ENCODE peak calls at places on chromosomes 12 and 14, in six cellular contexts. U, V, M, H, S and W are unnamed samples.
A peak's percentile ranks its signal among the peaks of the same experiment; 100 is the strongest.

GRCh38 chr12:113698505-113698858 is 226.8 kb upstream of the LHX5 start:
- DNase-seq in U (no peak), V (no peak), M (no peak), H (no peak), S (no peak), W (no peak)

GRCh38 chr14:90344920-90345557 is 13.3 kb upstream of the NRDE2 start:
- DNase-seq in U (no peak), V (no peak), M (no peak), H (no peak), S (no peak), W (no peak)

GRCh38 chr12:132388379-132389015 is 59.1 kb upstream of the GALNT9 start:
- DNase-seq in U (no peak), V (no peak), M (no peak), H (no peak), S (no peak), W (no peak)

GRCh38 chr14:73167727-73168126 is 31.4 kb downstream of the PSEN1 start:
- DNase-seq in U (no peak), V (no peak), M (no peak), H (no peak), S (no peak), W (no peak)

GRCh38 chr14:24136684-24137528 is 912 bp downstream of the PSME1 start:
- DNase-seq in U (no peak), V (no peak), M (no peak), H (no peak), S (no peak), W (no peak)

GRCh38 chr14:64064447-64064846 is 211.6 kb downstream of the SYNE2 start:
- DNase-seq in U (no peak), V (no peak), M (no peak), H (no peak), S (no peak), W (no peak)

GRCh38 chr14:82501554-82501953 is 967.9 kb upstream of the SEL1L start:
- DNase-seq in U (no peak), V (no peak), M (no peak), H (no peak), S (no peak), W (no peak)

GRCh38 chr12:1373887-1374286 is 220.5 kb downstream of the FBXL14 start:
- DNase-seq in U (no peak), V (no peak), M (no peak), H (no peak), S (no peak), W (no peak)

GRCh38 chr12:93714382-93714781 is 37.2 kb downstream of the CRADD start:
- DNase-seq in U (no peak), V (no peak), M (no peak), H (peak; percentile 51), S (no peak), W (no peak)

GRCh38 chr12:69686731-69687130 is 12.4 kb downstream of the BEST3 start:
- DNase-seq in U (no peak), V (no peak), M (no peak), H (no peak), S (no peak), W (no peak)

GRCh38 chr12:132456186-132456943 is 33.6 kb upstream of the FBRSL1 start:
- DNase-seq in U (no peak), V (no peak), M (no peak), H (no peak), S (no peak), W (no peak)

GRCh38 chr12:119589087-119589486 is 4.5 kb upstream of the TMEM233 start:
- DNase-seq in U (no peak), V (no peak), M (no peak), H (no peak), S (no peak), W (no peak)

GRCh38 chr12:106058256-106059182 is 80.2 kb downstream of the NUAK1 start:
- DNase-seq in U (no peak), V (no peak), M (no peak), H (no peak), S (no peak), W (no peak)

GRCh38 chr12:53169644-53170043 is 10.9 kb upstream of the ZNF740 start:
- DNase-seq in U (no peak), V (no peak), M (no peak), H (no peak), S (no peak), W (no peak)

GRCh38 chr12:57895337-57896138 is 45.8 kb upstream of the ATP23 start:
- DNase-seq in U (no peak), V (no peak), M (no peak), H (no peak), S (no peak), W (no peak)

GRCh38 chr14:36271939-36272907 is 48.2 kb downstream of the MBIP start:
- DNase-seq in U (peak; percentile 50), V (no peak), M (no peak), H (no peak), S (no peak), W (no peak)
- H3K4me3 ChIP-seq in U (peak overlapping the region; percentile 51), V (no peak overlapping the region), M (peak overlapping the region; percentile 55), H (peak overlapping the region; percentile 11), S (no peak overlapping the region), W (no peak overlapping the region)

GRCh38 chr12:47397664-47398281 is 308.1 kb downstream of the RPAP3 start:
- DNase-seq in U (no peak), V (no peak), M (no peak), H (no peak), S (no peak), W (no peak)
- TF ChIP-seq CTCF in U (peak; percentile 52), V (no peak), M (peak; percentile 53), H (peak; percentile 33), S (peak; percentile 46), W (peak; percentile 52)

GRCh38 chr14:87457727-87458126 is 535.3 kb downstream of the GALC start:
- DNase-seq in U (no peak), V (no peak), M (no peak), H (no peak), S (no peak), W (no peak)
- H3K4me3 ChIP-seq in U (no peak overlapping the region), V (no peak overlapping the region), M (no peak overlapping the region), H (peak overlapping the region; percentile 25), S (no peak overlapping the region), W (no peak overlapping the region)

GRCh38 chr12:84397846-84398245 is 514.8 kb downstream of the SLC6A15 start:
- DNase-seq in U (no peak), V (no peak), M (no peak), H (no peak), S (no peak), W (no peak)

DNA sequence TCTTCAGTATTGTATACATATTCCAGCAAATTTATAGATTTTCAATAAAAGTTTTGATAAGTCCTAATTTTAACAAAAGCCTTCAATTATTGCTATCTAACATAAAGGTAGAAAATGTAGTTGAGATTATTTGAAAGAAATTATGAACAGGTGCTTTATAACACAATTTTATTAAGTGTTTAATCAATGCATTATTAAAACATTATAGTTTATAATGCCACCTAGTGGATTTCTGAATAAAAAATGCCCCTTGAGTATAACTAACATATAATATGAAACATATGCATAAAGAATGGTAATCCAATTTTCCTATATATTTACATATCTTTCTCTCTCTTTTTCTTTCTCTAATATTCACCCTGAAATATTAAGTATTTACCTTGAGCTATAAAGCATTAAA is 515.3 kb downstream of the SLC6A15 start:
- DNase-seq in U (no peak), V (no peak), M (no peak), H (no peak), S (no peak), W (no peak)
- TF ChIP-seq CTCF in U (peak; percentile 19), V (peak; percentile 9), M (peak; percentile 31), H (no peak), S (no peak), W (no peak)

GRCh38 chr14:22556990-22557623 is 31.9 kb downstream of the DAD1 start:
- DNase-seq in U (peak; percentile 90), V (peak; percentile 87), M (peak; percentile 83), H (peak; percentile 82), S (peak; percentile 86), W (no peak)
- H3K4me3 ChIP-seq in U (peak overlapping the region; percentile 43), V (no peak overlapping the region), M (peak overlapping the region; percentile 49), H (peak overlapping the region; percentile 27), S (no peak overlapping the region), W (peak overlapping the region; percentile 25)